ENCODE peak calls at places on chromosomes 7 and 10, in seven cellular contexts. One of them, this sample, is unnamed.
A peak's percentile ranks its signal among the peaks of the same experiment; 100 is the strongest.

GRCh38 chr7:98733036-98733435 is 116.0 kb downstream of the NPTX2 start:
- DNase-seq in Right ventricle myocardium superior: no peak
- DNase-seq in activated gamma-delta T cell treated with Interleukin-2 at 50 U/mL for 16 hours: no peak
- DNase-seq in GM06990: no peak
- DNase-seq in ascending aorta: no peak
- DNase-seq in CD4-positive, CD25-positive, alpha-beta regulatory T cell: no peak
- DNase-seq in A549: peak; percentile 71
- DNase-seq in this sample: no peak

GRCh38 chr7:82110146-82110823 is 333.3 kb downstream of the CACNA2D1 start:
- DNase-seq in Right ventricle myocardium superior: no peak
- DNase-seq in activated gamma-delta T cell treated with Interleukin-2 at 50 U/mL for 16 hours: no peak
- DNase-seq in GM06990: no peak
- DNase-seq in ascending aorta: no peak
- DNase-seq in CD4-positive, CD25-positive, alpha-beta regulatory T cell: no peak
- DNase-seq in A549: no peak
- DNase-seq in this sample: no peak

GRCh38 chr7:1124164-1124563 is 35.8 kb downstream of the ZFAND2A start:
- DNase-seq in Right ventricle myocardium superior: peak; percentile 54
- DNase-seq in activated gamma-delta T cell treated with Interleukin-2 at 50 U/mL for 16 hours: no peak
- DNase-seq in GM06990: no peak
- DNase-seq in ascending aorta: no peak
- DNase-seq in CD4-positive, CD25-positive, alpha-beta regulatory T cell: no peak
- DNase-seq in A549: no peak
- DNase-seq in this sample: no peak

GRCh38 chr7:137715546-137715945 is 131.2 kb downstream of the DGKI start:
- DNase-seq in Right ventricle myocardium superior: no peak
- DNase-seq in activated gamma-delta T cell treated with Interleukin-2 at 50 U/mL for 16 hours: no peak
- DNase-seq in GM06990: no peak
- DNase-seq in ascending aorta: no peak
- DNase-seq in CD4-positive, CD25-positive, alpha-beta regulatory T cell: no peak
- DNase-seq in A549: no peak
- DNase-seq in this sample: no peak

GRCh38 chr7:114310344-114311118 is 104.1 kb upstream of the FOXP2 start:
- DNase-seq in Right ventricle myocardium superior: no peak
- DNase-seq in activated gamma-delta T cell treated with Interleukin-2 at 50 U/mL for 16 hours: no peak
- DNase-seq in GM06990: no peak
- DNase-seq in ascending aorta: no peak
- DNase-seq in CD4-positive, CD25-positive, alpha-beta regulatory T cell: no peak
- DNase-seq in A549: no peak
- DNase-seq in this sample: no peak

GRCh38 chr10:132164801-132165278 is 21.9 kb upstream of the DPYSL4 start:
- DNase-seq in Right ventricle myocardium superior: peak; percentile 34
- DNase-seq in activated gamma-delta T cell treated with Interleukin-2 at 50 U/mL for 16 hours: no peak
- DNase-seq in GM06990: no peak
- DNase-seq in ascending aorta: no peak
- DNase-seq in CD4-positive, CD25-positive, alpha-beta regulatory T cell: no peak
- DNase-seq in A549: no peak
- DNase-seq in this sample: no peak

GRCh38 chr7:150959739-150960734 is 18.1 kb downstream of the KCNH2 start:
- DNase-seq in Right ventricle myocardium superior: peak; percentile 33
- DNase-seq in activated gamma-delta T cell treated with Interleukin-2 at 50 U/mL for 16 hours: no peak
- DNase-seq in GM06990: no peak
- DNase-seq in ascending aorta: no peak
- DNase-seq in CD4-positive, CD25-positive, alpha-beta regulatory T cell: no peak
- DNase-seq in A549: no peak
- DNase-seq in this sample: no peak

GRCh38 chr10:132447446-132448247 is 50.6 kb downstream of the PWWP2B start:
- DNase-seq in Right ventricle myocardium superior: no peak
- DNase-seq in activated gamma-delta T cell treated with Interleukin-2 at 50 U/mL for 16 hours: peak; percentile 76
- DNase-seq in GM06990: peak; percentile 42
- DNase-seq in ascending aorta: no peak
- DNase-seq in CD4-positive, CD25-positive, alpha-beta regulatory T cell: peak; percentile 64
- DNase-seq in A549: no peak
- DNase-seq in this sample: no peak

GRCh38 chr7:32299133-32299702 is 191.0 kb downstream of the LSM5 start:
- DNase-seq in Right ventricle myocardium superior: peak; percentile 85
- DNase-seq in activated gamma-delta T cell treated with Interleukin-2 at 50 U/mL for 16 hours: no peak
- DNase-seq in GM06990: no peak
- DNase-seq in ascending aorta: no peak
- DNase-seq in CD4-positive, CD25-positive, alpha-beta regulatory T cell: no peak
- DNase-seq in A549: peak; percentile 22
- DNase-seq in this sample: no peak

GRCh38 chr10:101062231-101063161 is 707 bp downstream of the KAZALD1 start:
- DNase-seq in Right ventricle myocardium superior: peak; percentile 72
- DNase-seq in activated gamma-delta T cell treated with Interleukin-2 at 50 U/mL for 16 hours: peak; percentile 32
- DNase-seq in GM06990: peak; percentile 83
- DNase-seq in ascending aorta: no peak
- DNase-seq in CD4-positive, CD25-positive, alpha-beta regulatory T cell: peak; percentile 43
- DNase-seq in A549: peak; percentile 71
- DNase-seq in this sample: no peak

GRCh38 chr10:3263747-3264146 is 91.2 kb upstream of the PITRM1 start:
- DNase-seq in Right ventricle myocardium superior: no peak
- DNase-seq in activated gamma-delta T cell treated with Interleukin-2 at 50 U/mL for 16 hours: no peak
- DNase-seq in GM06990: no peak
- DNase-seq in ascending aorta: no peak
- DNase-seq in CD4-positive, CD25-positive, alpha-beta regulatory T cell: no peak
- DNase-seq in A549: no peak
- DNase-seq in this sample: no peak

This sample was measured in thoracic aorta.